ENCODE peak calls at places on chromosomes 13 and 19, in ten cellular contexts. One of them, this sample, is unnamed.

GRCh38 chr13:30806784-30807183 is 71.4 kb downstream of the ALOX5AP start:
- DNase-seq in left ventricle myocardium inferior: no peak
- DNase-seq in B cell: no peak
- DNase-seq in adrenal gland: no peak
- DNase-seq in PC-3: peak; percentile 68
- DNase-seq in fibroblast of pulmonary artery: peak; percentile 82
- DNase-seq in epithelial cell of proximal tubule: no peak
- DNase-seq in natural killer cell: no peak
- DNase-seq in body of pancreas: no peak
- DNase-seq in kidney: no peak
- DNase-seq in this sample: no peak

GRCh38 chr13:60629158-60629557 is 232.1 kb downstream of the TDRD3 start:
- DNase-seq in PC-3: no peak
- DNase-seq in fibroblast of pulmonary artery: no peak
- DNase-seq in kidney: no peak
- DNase-seq in B cell: no peak
- DNase-seq in body of pancreas: no peak
- DNase-seq in natural killer cell: no peak
- DNase-seq in left ventricle myocardium inferior: no peak
- DNase-seq in epithelial cell of proximal tubule: no peak
- DNase-seq in adrenal gland: no peak
- DNase-seq in this sample: no peak

GRCh38 chr19:29568036-29568788 is 37.9 kb upstream of the POP4 start:
- DNase-seq in B cell: no peak
- DNase-seq in epithelial cell of proximal tubule: no peak
- DNase-seq in natural killer cell: no peak
- DNase-seq in left ventricle myocardium inferior: no peak
- DNase-seq in PC-3: no peak
- DNase-seq in adrenal gland: no peak
- DNase-seq in kidney: no peak
- DNase-seq in body of pancreas: no peak
- DNase-seq in fibroblast of pulmonary artery: no peak
- DNase-seq in this sample: no peak

GRCh38 chr19:3381701-3382372 is 15.5 kb downstream of the NFIC start:
- DNase-seq in kidney: no peak
- DNase-seq in adrenal gland: peak; percentile 61
- DNase-seq in PC-3: no peak
- DNase-seq in left ventricle myocardium inferior: no peak
- DNase-seq in B cell: no peak
- DNase-seq in fibroblast of pulmonary artery: no peak
- DNase-seq in body of pancreas: peak; percentile 51
- DNase-seq in natural killer cell: no peak
- DNase-seq in epithelial cell of proximal tubule: no peak
- DNase-seq in this sample: no peak

GRCh38 chr13:113110048-113110851 is 4.7 kb downstream of the F7 start:
- DNase-seq in epithelial cell of proximal tubule: no peak
- DNase-seq in adrenal gland: no peak
- DNase-seq in kidney: peak; percentile 70
- DNase-seq in natural killer cell: no peak
- DNase-seq in PC-3: no peak
- DNase-seq in body of pancreas: peak; percentile 14
- DNase-seq in B cell: no peak
- DNase-seq in fibroblast of pulmonary artery: no peak
- DNase-seq in left ventricle myocardium inferior: no peak
- DNase-seq in this sample: peak; percentile 22

GRCh38 chr13:86810385-86810784 is 860.8 kb upstream of the SLITRK5 start:
- DNase-seq in adrenal gland: no peak
- DNase-seq in epithelial cell of proximal tubule: no peak
- DNase-seq in PC-3: no peak
- DNase-seq in body of pancreas: no peak
- DNase-seq in fibroblast of pulmonary artery: no peak
- DNase-seq in left ventricle myocardium inferior: no peak
- DNase-seq in natural killer cell: no peak
- DNase-seq in B cell: no peak
- DNase-seq in kidney: no peak
- DNase-seq in this sample: no peak

GRCh38 chr19:38033658-38034150 is 126.7 kb downstream of the SIPA1L3 start:
- DNase-seq in PC-3: no peak
- DNase-seq in adrenal gland: no peak
- DNase-seq in body of pancreas: no peak
- DNase-seq in B cell: peak; percentile 84
- DNase-seq in natural killer cell: no peak
- DNase-seq in epithelial cell of proximal tubule: no peak
- DNase-seq in left ventricle myocardium inferior: no peak
- DNase-seq in fibroblast of pulmonary artery: peak; percentile 12
- DNase-seq in kidney: peak; percentile 45
- DNase-seq in this sample: no peak

GRCh38 chr13:31670831-31671617 is 68.3 kb upstream of the RXFP2 start:
- DNase-seq in B cell: no peak
- DNase-seq in adrenal gland: no peak
- DNase-seq in left ventricle myocardium inferior: no peak
- DNase-seq in fibroblast of pulmonary artery: peak; percentile 28
- DNase-seq in kidney: no peak
- DNase-seq in natural killer cell: no peak
- DNase-seq in PC-3: peak; percentile 21
- DNase-seq in body of pancreas: no peak
- DNase-seq in epithelial cell of proximal tubule: no peak
- DNase-seq in this sample: no peak

GRCh38 chr13:113627136-113627535 is 30.9 kb downstream of the ATP4B start:
- DNase-seq in kidney: peak; percentile 66
- DNase-seq in epithelial cell of proximal tubule: no peak
- DNase-seq in body of pancreas: no peak
- DNase-seq in fibroblast of pulmonary artery: no peak
- DNase-seq in left ventricle myocardium inferior: peak; percentile 7
- DNase-seq in B cell: no peak
- DNase-seq in PC-3: no peak
- DNase-seq in natural killer cell: no peak
- DNase-seq in adrenal gland: no peak
- DNase-seq in this sample: no peak

GRCh38 chr13:100550433-100550832 is 38.2 kb downstream of the GGACT start:
- DNase-seq in natural killer cell: no peak
- DNase-seq in kidney: peak; percentile 78
- DNase-seq in PC-3: no peak
- DNase-seq in B cell: no peak
- DNase-seq in adrenal gland: no peak
- DNase-seq in left ventricle myocardium inferior: peak; percentile 44
- DNase-seq in epithelial cell of proximal tubule: no peak
- DNase-seq in body of pancreas: no peak
- DNase-seq in fibroblast of pulmonary artery: peak; percentile 54
- DNase-seq in this sample: no peak

GRCh38 chr19:47860602-47861297 is 1.7 kb downstream of the TPRX2 start:
- DNase-seq in natural killer cell: no peak
- DNase-seq in PC-3: no peak
- DNase-seq in kidney: peak; percentile 37
- DNase-seq in fibroblast of pulmonary artery: no peak
- DNase-seq in B cell: no peak
- DNase-seq in left ventricle myocardium inferior: no peak
- DNase-seq in body of pancreas: no peak
- DNase-seq in epithelial cell of proximal tubule: no peak
- DNase-seq in adrenal gland: no peak
- DNase-seq in this sample: no peak

GRCh38 chr13:113491982-113492381 is 1.5 kb upstream of the DCUN1D2 start:
- DNase-seq in kidney: no peak
- DNase-seq in PC-3: no peak
- DNase-seq in natural killer cell: no peak
- DNase-seq in adrenal gland: no peak
- DNase-seq in B cell: no peak
- DNase-seq in fibroblast of pulmonary artery: no peak
- DNase-seq in epithelial cell of proximal tubule: no peak
- DNase-seq in body of pancreas: no peak
- DNase-seq in left ventricle myocardium inferior: no peak
- DNase-seq in this sample: no peak

GRCh38 chr19:35931874-35932202 is 4.3 kb upstream of the LRFN3 start:
- DNase-seq in adrenal gland: no peak
- DNase-seq in B cell: no peak
- DNase-seq in left ventricle myocardium inferior: no peak
- DNase-seq in body of pancreas: no peak
- DNase-seq in kidney: no peak
- DNase-seq in fibroblast of pulmonary artery: no peak
- DNase-seq in natural killer cell: no peak
- DNase-seq in PC-3: no peak
- DNase-seq in epithelial cell of proximal tubule: no peak
- DNase-seq in this sample: no peak
- TF ChIP-seq CTCF in adrenal gland: no peak
- TF ChIP-seq CTCF in B cell: peak; percentile 60
- TF ChIP-seq CTCF in left ventricle myocardium inferior: peak; percentile 19
- TF ChIP-seq CTCF in body of pancreas: no peak
- TF ChIP-seq CTCF in kidney: no peak
- TF ChIP-seq CTCF in fibroblast of pulmonary artery: no peak
- TF ChIP-seq CTCF in natural killer cell: peak; percentile 60
- TF ChIP-seq CTCF in PC-3: no peak
- TF ChIP-seq CTCF in epithelial cell of proximal tubule: no peak
- TF ChIP-seq CTCF in this sample: peak; percentile 55

GRCh38 chr13:84609716-84610115 is 727.4 kb upstream of the SLITRK1 start:
- DNase-seq in natural killer cell: no peak
- DNase-seq in epithelial cell of proximal tubule: peak; percentile 88
- DNase-seq in PC-3: peak; percentile 39
- DNase-seq in body of pancreas: no peak
- DNase-seq in B cell: no peak
- DNase-seq in adrenal gland: no peak
- DNase-seq in kidney: no peak
- DNase-seq in left ventricle myocardium inferior: no peak
- DNase-seq in fibroblast of pulmonary artery: peak; percentile 23
- DNase-seq in this sample: no peak

GRCh38 chr13:84607614-84608013 is 725.3 kb upstream of the SLITRK1 start:
- DNase-seq in adrenal gland: peak; percentile 17
- DNase-seq in natural killer cell: no peak
- DNase-seq in left ventricle myocardium inferior: no peak
- DNase-seq in fibroblast of pulmonary artery: peak; percentile 70
- DNase-seq in body of pancreas: no peak
- DNase-seq in kidney: no peak
- DNase-seq in B cell: no peak
- DNase-seq in PC-3: peak; percentile 47
- DNase-seq in epithelial cell of proximal tubule: peak; percentile 55
- DNase-seq in this sample: no peak

GRCh38 chr13:84606616-84607015 is 724.3 kb upstream of the SLITRK1 start:
- DNase-seq in adrenal gland: no peak
- DNase-seq in fibroblast of pulmonary artery: no peak
- DNase-seq in B cell: no peak
- DNase-seq in kidney: no peak
- DNase-seq in PC-3: no peak
- DNase-seq in left ventricle myocardium inferior: no peak
- DNase-seq in natural killer cell: no peak
- DNase-seq in epithelial cell of proximal tubule: no peak
- DNase-seq in body of pancreas: no peak
- DNase-seq in this sample: no peak

DNA sequence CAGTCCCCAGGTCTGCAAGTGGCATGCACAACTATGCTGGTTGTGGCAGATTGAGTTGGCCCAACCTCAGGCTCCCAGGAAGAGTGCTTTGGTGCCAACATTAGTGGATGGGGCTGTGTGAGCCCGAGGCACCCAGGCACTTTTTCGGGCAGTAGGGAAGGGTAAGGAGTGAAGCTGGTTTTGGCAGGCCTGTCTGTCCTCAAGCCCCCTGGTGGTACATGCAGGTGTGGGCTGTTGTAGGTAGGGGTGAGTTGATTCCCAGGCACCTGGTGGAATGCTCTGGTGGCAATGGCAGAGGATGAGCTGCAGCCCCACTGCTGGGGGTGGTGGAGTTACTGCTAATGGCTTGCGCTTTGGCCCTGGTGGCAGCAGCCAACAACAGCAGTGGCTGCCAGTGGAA is 723.7 kb upstream of the SLITRK1 start:
- DNase-seq in PC-3: no peak
- DNase-seq in fibroblast of pulmonary artery: no peak
- DNase-seq in epithelial cell of proximal tubule: no peak
- DNase-seq in left ventricle myocardium inferior: no peak
- DNase-seq in body of pancreas: no peak
- DNase-seq in kidney: peak; percentile 40
- DNase-seq in B cell: no peak
- DNase-seq in adrenal gland: no peak
- DNase-seq in natural killer cell: no peak
- DNase-seq in this sample: no peak
- TF ChIP-seq CTCF in PC-3: peak; percentile 9
- TF ChIP-seq CTCF in fibroblast of pulmonary artery: no peak
- TF ChIP-seq CTCF in epithelial cell of proximal tubule: peak; percentile 16
- TF ChIP-seq CTCF in left ventricle myocardium inferior: no peak
- TF ChIP-seq CTCF in body of pancreas: no peak
- TF ChIP-seq CTCF in kidney: no peak
- TF ChIP-seq CTCF in B cell: no peak
- TF ChIP-seq CTCF in adrenal gland: no peak
- TF ChIP-seq CTCF in natural killer cell: no peak
- TF ChIP-seq CTCF in this sample: no peak

GRCh38 chr13:23159205-23159586 is 21.6 kb upstream of the SGCG start:
- DNase-seq in epithelial cell of proximal tubule: no peak
- DNase-seq in left ventricle myocardium inferior: peak; percentile 33
- DNase-seq in PC-3: peak; percentile 31
- DNase-seq in B cell: no peak
- DNase-seq in fibroblast of pulmonary artery: peak; percentile 42
- DNase-seq in adrenal gland: no peak
- DNase-seq in natural killer cell: no peak
- DNase-seq in body of pancreas: no peak
- DNase-seq in kidney: no peak
- DNase-seq in this sample: peak; percentile 35
- TF ChIP-seq CTCF in epithelial cell of proximal tubule: peak; percentile 82
- TF ChIP-seq CTCF in left ventricle myocardium inferior: peak; percentile 70
- TF ChIP-seq CTCF in PC-3: peak; percentile 61
- TF ChIP-seq CTCF in B cell: peak; percentile 39
- TF ChIP-seq CTCF in fibroblast of pulmonary artery: peak; percentile 77
- TF ChIP-seq CTCF in adrenal gland: peak; percentile 22
- TF ChIP-seq CTCF in natural killer cell: no peak
- TF ChIP-seq CTCF in body of pancreas: no peak
- TF ChIP-seq CTCF in kidney: peak; percentile 19
- TF ChIP-seq CTCF in this sample: peak; percentile 59

GRCh38 chr19:7856679-7857663 is 17.2 kb downstream of the PRR36 start:
- DNase-seq in left ventricle myocardium inferior: no peak
- DNase-seq in B cell: no peak
- DNase-seq in body of pancreas: no peak
- DNase-seq in kidney: no peak
- DNase-seq in fibroblast of pulmonary artery: no peak
- DNase-seq in epithelial cell of proximal tubule: no peak
- DNase-seq in adrenal gland: no peak
- DNase-seq in natural killer cell: no peak
- DNase-seq in PC-3: no peak
- DNase-seq in this sample: no peak

GRCh38 chr19:7853760-7854107 is 20.5 kb downstream of the PRR36 start:
- DNase-seq in PC-3: no peak
- DNase-seq in natural killer cell: no peak
- DNase-seq in B cell: no peak
- DNase-seq in kidney: no peak
- DNase-seq in adrenal gland: no peak
- DNase-seq in epithelial cell of proximal tubule: no peak
- DNase-seq in fibroblast of pulmonary artery: no peak
- DNase-seq in body of pancreas: no peak
- DNase-seq in left ventricle myocardium inferior: no peak
- DNase-seq in this sample: no peak

GRCh38 chr19:7857727-7858701 is 16.2 kb downstream of the PRR36 start:
- DNase-seq in epithelial cell of proximal tubule: no peak
- DNase-seq in natural killer cell: no peak
- DNase-seq in B cell: no peak
- DNase-seq in adrenal gland: no peak
- DNase-seq in kidney: no peak
- DNase-seq in PC-3: no peak
- DNase-seq in body of pancreas: no peak
- DNase-seq in fibroblast of pulmonary artery: no peak
- DNase-seq in left ventricle myocardium inferior: no peak
- DNase-seq in this sample: peak; percentile 36

GRCh38 chr19:7855426-7856276 is 18.5 kb downstream of the PRR36 start:
- DNase-seq in left ventricle myocardium inferior: no peak
- DNase-seq in fibroblast of pulmonary artery: no peak
- DNase-seq in body of pancreas: no peak
- DNase-seq in PC-3: no peak
- DNase-seq in epithelial cell of proximal tubule: no peak
- DNase-seq in natural killer cell: no peak
- DNase-seq in adrenal gland: no peak
- DNase-seq in kidney: no peak
- DNase-seq in B cell: no peak
- DNase-seq in this sample: no peak

GRCh38 chr19:7856277-7856581 is 18.0 kb downstream of the PRR36 start:
- DNase-seq in natural killer cell: no peak
- DNase-seq in adrenal gland: no peak
- DNase-seq in B cell: no peak
- DNase-seq in body of pancreas: no peak
- DNase-seq in kidney: no peak
- DNase-seq in fibroblast of pulmonary artery: no peak
- DNase-seq in epithelial cell of proximal tubule: no peak
- DNase-seq in left ventricle myocardium inferior: no peak
- DNase-seq in PC-3: no peak
- DNase-seq in this sample: no peak
- TF ChIP-seq CTCF in natural killer cell: no peak
- TF ChIP-seq CTCF in adrenal gland: no peak
- TF ChIP-seq CTCF in B cell: no peak
- TF ChIP-seq CTCF in body of pancreas: no peak
- TF ChIP-seq CTCF in kidney: no peak
- TF ChIP-seq CTCF in fibroblast of pulmonary artery: no peak
- TF ChIP-seq CTCF in epithelial cell of proximal tubule: no peak
- TF ChIP-seq CTCF in left ventricle myocardium inferior: no peak
- TF ChIP-seq CTCF in PC-3: no peak
- TF ChIP-seq CTCF in this sample: no peak